ENCODE peak calls at places on chromosomes 11 and 22, in four cellular contexts. One of them, this sample, is unnamed.

GRCh38 chr11:3231851-3232744 is at the start of gene MRGPRE:
- DNase-seq in uterus: peak; percentile 22
- DNase-seq in NB4: no peak
- DNase-seq in body of pancreas: peak; percentile 40
- DNase-seq in this sample: no peak

GRCh38 chr11:135027461-135027860 is 615.4 kb upstream of the B3GAT1 start:
- DNase-seq in uterus: no peak
- DNase-seq in NB4: peak; percentile 70
- DNase-seq in body of pancreas: peak; percentile 51
- DNase-seq in this sample: no peak

GRCh38 chr22:28139993-28140392 is 220.9 kb upstream of the PITPNB start:
- DNase-seq in uterus: no peak
- DNase-seq in NB4: no peak
- DNase-seq in body of pancreas: no peak
- DNase-seq in this sample: no peak

GRCh38 chr22:45237065-45237990 is 3.4 kb downstream of the KIAA0930 start:
- DNase-seq in uterus: no peak
- DNase-seq in NB4: no peak
- DNase-seq in body of pancreas: no peak
- DNase-seq in this sample: no peak

GRCh38 chr22:49489821-49490220 is 337.9 kb downstream of the BRD1 start:
- DNase-seq in uterus: no peak
- DNase-seq in NB4: peak; percentile 51
- DNase-seq in body of pancreas: no peak
- DNase-seq in this sample: no peak

GRCh38 chr11:103279821-103280220 is 170.6 kb downstream of the DYNC2H1 start:
- DNase-seq in uterus: no peak
- DNase-seq in NB4: no peak
- DNase-seq in body of pancreas: no peak
- DNase-seq in this sample: no peak

GRCh38 chr11:125079151-125079877 is 16.2 kb downstream of the SLC37A2 start:
- DNase-seq in uterus: no peak
- DNase-seq in NB4: peak; percentile 77
- DNase-seq in body of pancreas: no peak
- DNase-seq in this sample: peak; percentile 66

GRCh38 chr11:16749666-16750065 is 11.2 kb downstream of the C11orf58 start:
- DNase-seq in uterus: no peak
- DNase-seq in NB4: no peak
- DNase-seq in body of pancreas: no peak
- DNase-seq in this sample: no peak

GRCh38 chr11:85806016-85806415 is 4.9 kb downstream of the SYTL2 start:
- DNase-seq in uterus: no peak
- DNase-seq in NB4: no peak
- DNase-seq in body of pancreas: no peak
- DNase-seq in this sample: no peak

GRCh38 chr11:59812220-59812619 is 1.6 kb upstream of the MRPL16 start:
- DNase-seq in uterus: no peak
- DNase-seq in NB4: no peak
- DNase-seq in body of pancreas: no peak
- DNase-seq in this sample: no peak

GRCh38 chr11:64850979-64851567 is 6.6 kb upstream of the CDC42BPG start:
- DNase-seq in uterus: no peak
- DNase-seq in NB4: peak; percentile 64
- DNase-seq in body of pancreas: no peak
- DNase-seq in this sample: no peak

GRCh38 chr11:94675788-94676187 is 92.4 kb upstream of the AMOTL1 start:
- DNase-seq in uterus: no peak
- DNase-seq in NB4: no peak
- DNase-seq in body of pancreas: no peak
- DNase-seq in this sample: no peak

GRCh38 chr22:22855617-22856308 is 31.9 kb upstream of the IGLL5 start:
- DNase-seq in uterus: no peak
- DNase-seq in NB4: peak; percentile 60
- DNase-seq in body of pancreas: no peak
- DNase-seq in this sample: no peak

GRCh38 chr11:125978778-125979378 is 33.0 kb downstream of the VSIG10L2 start:
- DNase-seq in uterus: no peak
- DNase-seq in NB4: no peak
- DNase-seq in body of pancreas: no peak
- DNase-seq in this sample: no peak

GRCh38 chr22:28802595-28803087 is 2.3 kb upstream of the XBP1 start:
- DNase-seq in uterus: no peak
- DNase-seq in NB4: peak; percentile 57
- DNase-seq in body of pancreas: no peak
- DNase-seq in this sample: no peak

GRCh38 chr11:67281552-67282150 is 7.5 kb upstream of the ANKRD13D start:
- DNase-seq in uterus: no peak
- DNase-seq in NB4: no peak
- DNase-seq in body of pancreas: peak; percentile 4
- DNase-seq in this sample: no peak

GRCh38 chr11:45906096-45906682 is 882 bp downstream of the FREY1 start:
- DNase-seq in uterus: no peak
- DNase-seq in NB4: no peak
- DNase-seq in body of pancreas: peak; percentile 94
- DNase-seq in this sample: no peak

GRCh38 chr11:122779047-122779629 is 59.2 kb upstream of the CRTAM start:
- DNase-seq in uterus: no peak
- DNase-seq in NB4: peak; percentile 91
- DNase-seq in body of pancreas: no peak
- DNase-seq in this sample: no peak

GRCh38 chr22:39714321-39714720 is 143.8 kb downstream of the CACNA1I start:
- DNase-seq in uterus: no peak
- DNase-seq in NB4: no peak
- DNase-seq in body of pancreas: no peak
- DNase-seq in this sample: no peak

GRCh38 chr11:40338739-40339138 is 1120.7 kb downstream of the LRRC4C start:
- DNase-seq in uterus: no peak
- DNase-seq in NB4: no peak
- DNase-seq in body of pancreas: no peak
- DNase-seq in this sample: peak; percentile 6

GRCh38 chr22:49522582-49523373 is 304.9 kb downstream of the BRD1 start:
- DNase-seq in uterus: no peak
- DNase-seq in NB4: peak; percentile 53
- DNase-seq in body of pancreas: no peak
- DNase-seq in this sample: no peak

GRCh38 chr22:49881856-49882255 is 28.2 kb downstream of the ZBED4 start:
- DNase-seq in uterus: no peak
- DNase-seq in NB4: no peak
- DNase-seq in body of pancreas: no peak
- DNase-seq in this sample: no peak

GRCh38 chr11:86790867-86791849 is 9.2 kb upstream of the PRSS23 start:
- DNase-seq in uterus: no peak
- DNase-seq in NB4: no peak
- DNase-seq in body of pancreas: no peak
- DNase-seq in this sample: no peak

GRCh38 chr11:1026641-1027482 is 9.7 kb downstream of the MUC6 start:
- DNase-seq in uterus: no peak
- DNase-seq in NB4: no peak
- DNase-seq in body of pancreas: no peak
- DNase-seq in this sample: no peak

GRCh38 chr11:113994077-113994954 is 19.4 kb downstream of the HTR3A start:
- DNase-seq in uterus: no peak
- DNase-seq in NB4: peak; percentile 33
- DNase-seq in body of pancreas: peak; percentile 43
- DNase-seq in this sample: no peak

GRCh38 chr22:49532831-49533802 is 294.6 kb downstream of the BRD1 start:
- DNase-seq in uterus: no peak
- DNase-seq in NB4: no peak
- DNase-seq in body of pancreas: peak; percentile 4
- DNase-seq in this sample: no peak

GRCh38 chr11:47233989-47234668 is 14.5 kb downstream of the ACP2 start:
- DNase-seq in uterus: no peak
- DNase-seq in NB4: peak; percentile 61
- DNase-seq in body of pancreas: peak; percentile 59
- DNase-seq in this sample: peak; percentile 61

GRCh38 chr11:20388096-20389055 is 860 bp downstream of the PRMT3 start:
- DNase-seq in uterus: no peak
- DNase-seq in NB4: peak; percentile 52
- DNase-seq in body of pancreas: no peak
- DNase-seq in this sample: no peak

GRCh38 chr11:1669546-1670218 is 27.3 kb upstream of the KRTAP5-6 start:
- DNase-seq in uterus: no peak
- DNase-seq in NB4: no peak
- DNase-seq in body of pancreas: no peak
- DNase-seq in this sample: no peak

DNA sequence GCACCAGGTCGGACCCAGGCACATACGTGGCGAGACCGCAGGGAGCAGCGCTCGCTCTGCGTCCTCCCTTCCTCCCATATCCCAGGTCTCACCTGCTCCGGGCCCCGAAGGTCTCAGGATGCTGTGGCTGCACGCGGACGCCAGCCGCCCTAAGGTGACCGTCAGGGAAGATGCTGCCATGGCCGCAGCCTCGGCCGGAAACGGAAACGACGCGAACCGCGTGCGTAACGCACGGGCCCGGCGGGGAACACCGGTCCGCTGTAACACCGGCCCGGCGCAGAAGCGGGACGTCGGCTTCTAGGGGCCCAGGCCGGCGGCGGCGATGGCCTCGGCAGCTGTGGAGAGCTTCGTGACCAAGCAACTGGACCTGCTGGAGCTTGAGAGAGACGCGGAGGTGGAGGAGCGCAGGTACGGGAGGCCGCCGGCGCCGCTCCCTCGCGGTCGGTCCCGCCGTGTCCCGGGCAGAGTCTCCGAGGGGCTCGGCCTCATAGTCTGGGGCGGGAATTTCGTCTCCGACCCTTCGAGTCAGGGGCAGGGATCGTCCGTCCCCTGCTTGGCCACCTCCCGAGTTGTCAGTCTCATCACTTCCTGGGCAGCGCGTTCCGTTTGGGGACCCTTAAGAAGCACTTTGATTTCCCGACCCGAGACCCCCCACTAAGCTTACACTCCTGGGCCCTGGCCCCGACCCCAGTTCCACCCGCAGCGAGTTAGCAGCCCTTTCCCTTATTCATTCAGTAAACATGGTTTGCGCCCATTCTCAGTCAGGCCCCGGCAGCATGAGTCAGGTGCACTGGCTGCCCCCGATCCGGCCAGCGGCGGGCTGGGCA is at the start of the genes IGHMBP2 and MRPL21:
- DNase-seq in uterus: peak; percentile 77
- DNase-seq in NB4: peak; percentile 92
- DNase-seq in body of pancreas: peak; percentile 87
- DNase-seq in this sample: peak; percentile 81
- TF ChIP-seq POLR2A in uterus: peak; percentile 81
- TF ChIP-seq POLR2A in NB4: peak; percentile 87
- TF ChIP-seq POLR2A in body of pancreas: peak; percentile 70
- TF ChIP-seq POLR2A in this sample: peak; percentile 96

GRCh38 chr11:118126082-118126838 is 26.4 kb downstream of the SCN4B start:
- DNase-seq in uterus: no peak
- DNase-seq in NB4: peak; percentile 61
- DNase-seq in body of pancreas: no peak
- DNase-seq in this sample: no peak
- TF ChIP-seq POLR2A in uterus: no peak
- TF ChIP-seq POLR2A in NB4: peak; percentile 54
- TF ChIP-seq POLR2A in body of pancreas: no peak
- TF ChIP-seq POLR2A in this sample: peak; percentile 28

GRCh38 chr11:73137942-73138274 is 4.2 kb downstream of the FCHSD2 start:
- DNase-seq in uterus: no peak
- DNase-seq in NB4: no peak
- DNase-seq in body of pancreas: no peak
- DNase-seq in this sample: no peak
- TF ChIP-seq POLR2A in uterus: no peak
- TF ChIP-seq POLR2A in NB4: no peak
- TF ChIP-seq POLR2A in body of pancreas: no peak
- TF ChIP-seq POLR2A in this sample: no peak

GRCh38 chr11:72233056-72233772 is 8.6 kb downstream of the INPPL1 start:
- DNase-seq in uterus: no peak
- DNase-seq in NB4: no peak
- DNase-seq in body of pancreas: no peak
- DNase-seq in this sample: no peak
- TF ChIP-seq POLR2A in uterus: no peak
- TF ChIP-seq POLR2A in NB4: no peak
- TF ChIP-seq POLR2A in body of pancreas: no peak
- TF ChIP-seq POLR2A in this sample: no peak

DNA sequence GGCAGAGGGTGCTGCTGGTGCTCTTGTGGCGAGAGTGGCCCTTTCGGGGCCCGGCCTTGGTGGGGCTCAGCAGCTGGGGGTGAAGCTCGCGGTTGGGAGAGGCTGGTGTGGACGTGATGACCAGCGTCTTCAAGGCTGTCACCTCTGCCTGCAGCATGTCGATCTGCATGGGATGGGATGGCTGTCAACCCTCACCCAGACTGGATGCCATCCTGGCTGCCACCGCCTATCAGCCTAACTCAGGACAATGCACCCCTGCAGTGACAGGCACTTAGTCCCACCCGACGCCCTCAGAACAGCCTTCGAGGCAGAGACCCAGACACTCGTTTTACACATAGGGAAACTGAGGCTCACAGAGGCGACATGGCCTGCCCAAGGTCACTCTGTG is 10.8 kb downstream of the RAB3IL1 start:
- DNase-seq in uterus: no peak
- DNase-seq in NB4: no peak
- DNase-seq in body of pancreas: no peak
- DNase-seq in this sample: no peak
- TF ChIP-seq POLR2A in uterus: no peak
- TF ChIP-seq POLR2A in NB4: no peak
- TF ChIP-seq POLR2A in body of pancreas: no peak
- TF ChIP-seq POLR2A in this sample: no peak

GRCh38 chr11:74255741-74256369 is 55.6 kb downstream of the P4HA3 start:
- DNase-seq in uterus: peak; percentile 39
- DNase-seq in NB4: peak; percentile 80
- DNase-seq in body of pancreas: peak; percentile 66
- DNase-seq in this sample: peak; percentile 44
- TF ChIP-seq POLR2A in uterus: no peak
- TF ChIP-seq POLR2A in NB4: no peak
- TF ChIP-seq POLR2A in body of pancreas: no peak
- TF ChIP-seq POLR2A in this sample: no peak

DNA sequence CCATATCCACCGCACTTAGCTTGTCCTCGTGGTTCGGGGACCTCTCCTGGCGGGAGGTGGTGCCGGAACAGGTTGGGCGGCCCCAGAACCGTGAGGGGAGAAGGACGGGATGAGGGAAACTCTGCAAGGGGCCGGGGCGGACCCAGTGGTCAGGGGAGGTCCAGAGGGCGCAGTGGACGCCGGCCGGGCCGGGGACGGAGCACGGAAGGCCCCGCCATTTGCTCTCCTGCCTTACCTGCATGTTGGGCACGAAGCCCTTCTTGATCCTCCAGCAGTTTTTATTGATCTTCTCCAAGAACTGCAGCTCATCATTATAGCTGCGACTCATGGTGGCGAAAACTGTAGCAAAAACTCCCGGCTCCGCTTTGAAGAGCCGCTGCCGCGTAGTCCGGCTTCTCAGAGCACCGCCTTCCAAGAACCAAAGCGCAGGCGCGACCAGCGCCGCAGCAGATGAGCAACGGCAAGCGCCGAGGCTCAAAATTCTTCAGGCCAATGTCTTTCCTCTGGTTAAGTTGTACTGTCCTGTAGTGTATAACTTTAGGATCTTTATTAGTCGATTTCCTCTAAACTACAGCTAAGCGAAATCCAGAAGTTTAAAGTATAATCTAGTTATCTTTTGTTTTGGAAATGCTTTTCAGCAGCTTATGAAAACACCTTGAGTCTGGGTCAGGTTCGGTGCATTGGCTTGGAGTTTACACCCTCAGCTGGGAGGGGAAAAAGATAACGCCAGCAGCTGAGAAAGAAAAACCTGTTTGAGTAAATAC is at the start of gene RTCB:
- DNase-seq in uterus: peak; percentile 89
- DNase-seq in NB4: peak; percentile 91
- DNase-seq in body of pancreas: peak; percentile 91
- DNase-seq in this sample: peak; percentile 59
- TF ChIP-seq POLR2A in uterus: peak; percentile 54
- TF ChIP-seq POLR2A in NB4: peak; percentile 49
- TF ChIP-seq POLR2A in body of pancreas: peak; percentile 75
- TF ChIP-seq POLR2A in this sample: no peak